ENCODE peak calls at places on chromosomes 4 and X, in nine cellular contexts. One of them, this sample, is unnamed.

GRCh38 chrX:38400401-38400910 is 48.1 kb downstream of the OTC start:
- DNase-seq in GM13977: no peak
- DNase-seq in T1000: no peak
- DNase-seq in activated naive CD4-positive, alpha-beta T cell treated with Interleukin-2 at 50 U/mL for 16 hours: no peak
- DNase-seq in T-helper 17 cell: no peak
- DNase-seq in stimulated activated CD4-positive, alpha-beta T cell treated with anti-CD3 and anti-CD28 coated beads, Interleukin-2, amount 100 ng/mL, for 24 hours: no peak
- DNase-seq in anterior cingulate cortex: no peak
- DNase-seq in cardiac fibroblast: no peak
- DNase-seq in M059J: no peak
- DNase-seq in this sample: no peak

GRCh38 chr4:32624943-32625603 is 1904.9 kb downstream of the PCDH7 start:
- DNase-seq in GM13977: no peak
- DNase-seq in T1000: no peak
- DNase-seq in activated naive CD4-positive, alpha-beta T cell treated with Interleukin-2 at 50 U/mL for 16 hours: no peak
- DNase-seq in T-helper 17 cell: no peak
- DNase-seq in stimulated activated CD4-positive, alpha-beta T cell treated with anti-CD3 and anti-CD28 coated beads, Interleukin-2, amount 100 ng/mL, for 24 hours: no peak
- DNase-seq in anterior cingulate cortex: no peak
- DNase-seq in cardiac fibroblast: peak
- DNase-seq in M059J: no peak
- DNase-seq in this sample: no peak

GRCh38 chr4:165982934-165983333 is 109.9 kb downstream of the TLL1 start:
- DNase-seq in GM13977: no peak
- DNase-seq in T1000: no peak
- DNase-seq in activated naive CD4-positive, alpha-beta T cell treated with Interleukin-2 at 50 U/mL for 16 hours: no peak
- DNase-seq in T-helper 17 cell: no peak
- DNase-seq in stimulated activated CD4-positive, alpha-beta T cell treated with anti-CD3 and anti-CD28 coated beads, Interleukin-2, amount 100 ng/mL, for 24 hours: no peak
- DNase-seq in anterior cingulate cortex: no peak
- DNase-seq in cardiac fibroblast: no peak
- DNase-seq in M059J: no peak
- DNase-seq in this sample: no peak

GRCh38 chr4:149443537-149443936 is 372.1 kb downstream of the IQCM start:
- DNase-seq in GM13977: no peak
- DNase-seq in T1000: no peak
- DNase-seq in activated naive CD4-positive, alpha-beta T cell treated with Interleukin-2 at 50 U/mL for 16 hours: no peak
- DNase-seq in T-helper 17 cell: no peak
- DNase-seq in stimulated activated CD4-positive, alpha-beta T cell treated with anti-CD3 and anti-CD28 coated beads, Interleukin-2, amount 100 ng/mL, for 24 hours: no peak
- DNase-seq in anterior cingulate cortex: no peak
- DNase-seq in cardiac fibroblast: no peak
- DNase-seq in M059J: no peak
- DNase-seq in this sample: no peak

GRCh38 chr4:116272336-116272735 is 813.0 kb downstream of the TRAM1L1 start:
- DNase-seq in GM13977: no peak
- DNase-seq in T1000: no peak
- DNase-seq in activated naive CD4-positive, alpha-beta T cell treated with Interleukin-2 at 50 U/mL for 16 hours: no peak
- DNase-seq in T-helper 17 cell: no peak
- DNase-seq in stimulated activated CD4-positive, alpha-beta T cell treated with anti-CD3 and anti-CD28 coated beads, Interleukin-2, amount 100 ng/mL, for 24 hours: no peak
- DNase-seq in anterior cingulate cortex: no peak
- DNase-seq in cardiac fibroblast: no peak
- DNase-seq in M059J: no peak
- DNase-seq in this sample: no peak

GRCh38 chrX:72351606-72352338 is 46.1 kb upstream of the CITED1 start:
- DNase-seq in GM13977: no peak
- DNase-seq in T1000: no peak
- DNase-seq in activated naive CD4-positive, alpha-beta T cell treated with Interleukin-2 at 50 U/mL for 16 hours: no peak
- DNase-seq in T-helper 17 cell: no peak
- DNase-seq in stimulated activated CD4-positive, alpha-beta T cell treated with anti-CD3 and anti-CD28 coated beads, Interleukin-2, amount 100 ng/mL, for 24 hours: no peak
- DNase-seq in anterior cingulate cortex: no peak
- DNase-seq in cardiac fibroblast: peak
- DNase-seq in M059J: no peak
- DNase-seq in this sample: no peak

GRCh38 chr4:138736362-138736761 is 279.2 kb upstream of the NOCT start:
- DNase-seq in GM13977: no peak
- DNase-seq in T1000: no peak
- DNase-seq in activated naive CD4-positive, alpha-beta T cell treated with Interleukin-2 at 50 U/mL for 16 hours: no peak
- DNase-seq in T-helper 17 cell: no peak
- DNase-seq in stimulated activated CD4-positive, alpha-beta T cell treated with anti-CD3 and anti-CD28 coated beads, Interleukin-2, amount 100 ng/mL, for 24 hours: no peak
- DNase-seq in anterior cingulate cortex: no peak
- DNase-seq in cardiac fibroblast: peak
- DNase-seq in M059J: peak
- DNase-seq in this sample: no peak

GRCh38 chrX:153889123-153889522 is 3.1 kb upstream of the L1CAM start:
- DNase-seq in GM13977: no peak
- DNase-seq in T1000: no peak
- DNase-seq in activated naive CD4-positive, alpha-beta T cell treated with Interleukin-2 at 50 U/mL for 16 hours: no peak
- DNase-seq in T-helper 17 cell: no peak
- DNase-seq in stimulated activated CD4-positive, alpha-beta T cell treated with anti-CD3 and anti-CD28 coated beads, Interleukin-2, amount 100 ng/mL, for 24 hours: no peak
- DNase-seq in anterior cingulate cortex: no peak
- DNase-seq in cardiac fibroblast: no peak
- DNase-seq in M059J: no peak
- DNase-seq in this sample: no peak

GRCh38 chr4:41257901-41258300 is 1.2 kb downstream of the UCHL1 start:
- DNase-seq in GM13977: no peak
- DNase-seq in T1000: no peak
- DNase-seq in activated naive CD4-positive, alpha-beta T cell treated with Interleukin-2 at 50 U/mL for 16 hours: no peak
- DNase-seq in T-helper 17 cell: no peak
- DNase-seq in stimulated activated CD4-positive, alpha-beta T cell treated with anti-CD3 and anti-CD28 coated beads, Interleukin-2, amount 100 ng/mL, for 24 hours: no peak
- DNase-seq in anterior cingulate cortex: no peak
- DNase-seq in cardiac fibroblast: no peak
- DNase-seq in M059J: no peak
- DNase-seq in this sample: no peak

GRCh38 chr4:185717018-185717726 is 94.8 kb downstream of the SORBS2 start:
- DNase-seq in GM13977: no peak
- DNase-seq in T1000: no peak
- DNase-seq in activated naive CD4-positive, alpha-beta T cell treated with Interleukin-2 at 50 U/mL for 16 hours: no peak
- DNase-seq in T-helper 17 cell: no peak
- DNase-seq in stimulated activated CD4-positive, alpha-beta T cell treated with anti-CD3 and anti-CD28 coated beads, Interleukin-2, amount 100 ng/mL, for 24 hours: no peak
- DNase-seq in anterior cingulate cortex: no peak
- DNase-seq in cardiac fibroblast: no peak
- DNase-seq in M059J: no peak
- DNase-seq in this sample: no peak

GRCh38 chr4:179195887-179196286 is 1753.7 kb upstream of the AGA start:
- DNase-seq in GM13977: no peak
- DNase-seq in T1000: no peak
- DNase-seq in activated naive CD4-positive, alpha-beta T cell treated with Interleukin-2 at 50 U/mL for 16 hours: no peak
- DNase-seq in T-helper 17 cell: no peak
- DNase-seq in stimulated activated CD4-positive, alpha-beta T cell treated with anti-CD3 and anti-CD28 coated beads, Interleukin-2, amount 100 ng/mL, for 24 hours: no peak
- DNase-seq in anterior cingulate cortex: no peak
- DNase-seq in cardiac fibroblast: no peak
- DNase-seq in M059J: no peak
- DNase-seq in this sample: no peak

GRCh38 chrX:29295987-29296680 is 708.9 kb downstream of the IL1RAPL1 start:
- DNase-seq in GM13977: no peak
- DNase-seq in T1000: no peak
- DNase-seq in activated naive CD4-positive, alpha-beta T cell treated with Interleukin-2 at 50 U/mL for 16 hours: no peak
- DNase-seq in T-helper 17 cell: no peak
- DNase-seq in stimulated activated CD4-positive, alpha-beta T cell treated with anti-CD3 and anti-CD28 coated beads, Interleukin-2, amount 100 ng/mL, for 24 hours: no peak
- DNase-seq in anterior cingulate cortex: no peak
- DNase-seq in cardiac fibroblast: peak
- DNase-seq in M059J: peak
- DNase-seq in this sample: no peak

GRCh38 chr4:83252782-83253405 is 31.7 kb downstream of the COQ2 start:
- DNase-seq in GM13977: peak
- DNase-seq in T1000: no peak
- DNase-seq in activated naive CD4-positive, alpha-beta T cell treated with Interleukin-2 at 50 U/mL for 16 hours: peak
- DNase-seq in T-helper 17 cell: peak
- DNase-seq in stimulated activated CD4-positive, alpha-beta T cell treated with anti-CD3 and anti-CD28 coated beads, Interleukin-2, amount 100 ng/mL, for 24 hours: peak
- DNase-seq in anterior cingulate cortex: no peak
- DNase-seq in cardiac fibroblast: peak
- DNase-seq in M059J: peak
- DNase-seq in this sample: peak

GRCh38 chr4:7108660-7109059 is 40.8 kb upstream of the GRPEL1 start:
- DNase-seq in GM13977: no peak
- DNase-seq in T1000: no peak
- DNase-seq in activated naive CD4-positive, alpha-beta T cell treated with Interleukin-2 at 50 U/mL for 16 hours: no peak
- DNase-seq in T-helper 17 cell: no peak
- DNase-seq in stimulated activated CD4-positive, alpha-beta T cell treated with anti-CD3 and anti-CD28 coated beads, Interleukin-2, amount 100 ng/mL, for 24 hours: no peak
- DNase-seq in anterior cingulate cortex: no peak
- DNase-seq in cardiac fibroblast: no peak
- DNase-seq in M059J: no peak
- DNase-seq in this sample: no peak

GRCh38 chr4:179071120-179071519 is 1628.9 kb upstream of the AGA start:
- DNase-seq in GM13977: no peak
- DNase-seq in T1000: no peak
- DNase-seq in activated naive CD4-positive, alpha-beta T cell treated with Interleukin-2 at 50 U/mL for 16 hours: no peak
- DNase-seq in T-helper 17 cell: no peak
- DNase-seq in stimulated activated CD4-positive, alpha-beta T cell treated with anti-CD3 and anti-CD28 coated beads, Interleukin-2, amount 100 ng/mL, for 24 hours: no peak
- DNase-seq in anterior cingulate cortex: no peak
- DNase-seq in cardiac fibroblast: no peak
- DNase-seq in M059J: no peak
- DNase-seq in this sample: no peak

GRCh38 chr4:155604718-155605601 is 61.7 kb upstream of the GUCY1A1 start:
- DNase-seq in GM13977: no peak
- DNase-seq in T1000: no peak
- DNase-seq in activated naive CD4-positive, alpha-beta T cell treated with Interleukin-2 at 50 U/mL for 16 hours: no peak
- DNase-seq in T-helper 17 cell: no peak
- DNase-seq in stimulated activated CD4-positive, alpha-beta T cell treated with anti-CD3 and anti-CD28 coated beads, Interleukin-2, amount 100 ng/mL, for 24 hours: no peak
- DNase-seq in anterior cingulate cortex: no peak
- DNase-seq in cardiac fibroblast: peak
- DNase-seq in M059J: peak
- DNase-seq in this sample: no peak

GRCh38 chrX:123422875-123423274 is 238.8 kb downstream of the GRIA3 start:
- DNase-seq in GM13977: peak
- DNase-seq in T1000: no peak
- DNase-seq in activated naive CD4-positive, alpha-beta T cell treated with Interleukin-2 at 50 U/mL for 16 hours: no peak
- DNase-seq in T-helper 17 cell: no peak
- DNase-seq in stimulated activated CD4-positive, alpha-beta T cell treated with anti-CD3 and anti-CD28 coated beads, Interleukin-2, amount 100 ng/mL, for 24 hours: no peak
- DNase-seq in anterior cingulate cortex: no peak
- DNase-seq in cardiac fibroblast: peak
- DNase-seq in M059J: peak
- DNase-seq in this sample: no peak

GRCh38 chr4:61408163-61408562 is 208.0 kb downstream of the ADGRL3 start:
- DNase-seq in GM13977: no peak
- DNase-seq in T1000: no peak
- DNase-seq in activated naive CD4-positive, alpha-beta T cell treated with Interleukin-2 at 50 U/mL for 16 hours: no peak
- DNase-seq in T-helper 17 cell: no peak
- DNase-seq in stimulated activated CD4-positive, alpha-beta T cell treated with anti-CD3 and anti-CD28 coated beads, Interleukin-2, amount 100 ng/mL, for 24 hours: no peak
- DNase-seq in anterior cingulate cortex: no peak
- DNase-seq in cardiac fibroblast: no peak
- DNase-seq in M059J: no peak
- DNase-seq in this sample: no peak

GRCh38 chrX:135009838-135010237 is 12.5 kb downstream of the RTL8B start:
- DNase-seq in GM13977: no peak
- DNase-seq in T1000: no peak
- DNase-seq in activated naive CD4-positive, alpha-beta T cell treated with Interleukin-2 at 50 U/mL for 16 hours: no peak
- DNase-seq in T-helper 17 cell: no peak
- DNase-seq in stimulated activated CD4-positive, alpha-beta T cell treated with anti-CD3 and anti-CD28 coated beads, Interleukin-2, amount 100 ng/mL, for 24 hours: no peak
- DNase-seq in anterior cingulate cortex: no peak
- DNase-seq in cardiac fibroblast: no peak
- DNase-seq in M059J: no peak
- DNase-seq in this sample: no peak

GRCh38 chrX:70054391-70054790 is 4.7 kb upstream of the AWAT2 start:
- DNase-seq in GM13977: no peak
- DNase-seq in T1000: no peak
- DNase-seq in activated naive CD4-positive, alpha-beta T cell treated with Interleukin-2 at 50 U/mL for 16 hours: no peak
- DNase-seq in T-helper 17 cell: no peak
- DNase-seq in stimulated activated CD4-positive, alpha-beta T cell treated with anti-CD3 and anti-CD28 coated beads, Interleukin-2, amount 100 ng/mL, for 24 hours: no peak
- DNase-seq in anterior cingulate cortex: no peak
- DNase-seq in cardiac fibroblast: no peak
- DNase-seq in M059J: no peak
- DNase-seq in this sample: no peak

GRCh38 chr4:106017975-106018374 is 122.7 kb downstream of the NPNT start:
- DNase-seq in GM13977: no peak
- DNase-seq in T1000: no peak
- DNase-seq in activated naive CD4-positive, alpha-beta T cell treated with Interleukin-2 at 50 U/mL for 16 hours: no peak
- DNase-seq in T-helper 17 cell: no peak
- DNase-seq in stimulated activated CD4-positive, alpha-beta T cell treated with anti-CD3 and anti-CD28 coated beads, Interleukin-2, amount 100 ng/mL, for 24 hours: no peak
- DNase-seq in anterior cingulate cortex: no peak
- DNase-seq in cardiac fibroblast: no peak
- DNase-seq in M059J: no peak
- DNase-seq in this sample: no peak

GRCh38 chrX:43753637-43754036 is 97.5 kb downstream of the MAOA start:
- DNase-seq in GM13977: no peak
- DNase-seq in T1000: no peak
- DNase-seq in activated naive CD4-positive, alpha-beta T cell treated with Interleukin-2 at 50 U/mL for 16 hours: no peak
- DNase-seq in T-helper 17 cell: no peak
- DNase-seq in stimulated activated CD4-positive, alpha-beta T cell treated with anti-CD3 and anti-CD28 coated beads, Interleukin-2, amount 100 ng/mL, for 24 hours: no peak
- DNase-seq in anterior cingulate cortex: no peak
- DNase-seq in cardiac fibroblast: no peak
- DNase-seq in M059J: peak
- DNase-seq in this sample: no peak

GRCh38 chr4:113979973-113980615 is 647 bp upstream of the ARSJ start:
- DNase-seq in GM13977: no peak
- DNase-seq in T1000: no peak
- DNase-seq in activated naive CD4-positive, alpha-beta T cell treated with Interleukin-2 at 50 U/mL for 16 hours: no peak
- DNase-seq in T-helper 17 cell: no peak
- DNase-seq in stimulated activated CD4-positive, alpha-beta T cell treated with anti-CD3 and anti-CD28 coated beads, Interleukin-2, amount 100 ng/mL, for 24 hours: no peak
- DNase-seq in anterior cingulate cortex: no peak
- DNase-seq in cardiac fibroblast: peak
- DNase-seq in M059J: peak
- DNase-seq in this sample: no peak

GRCh38 chrX:24485323-24485722 is 20.2 kb downstream of the PDK3 start:
- DNase-seq in GM13977: no peak
- DNase-seq in T1000: no peak
- DNase-seq in activated naive CD4-positive, alpha-beta T cell treated with Interleukin-2 at 50 U/mL for 16 hours: no peak
- DNase-seq in T-helper 17 cell: no peak
- DNase-seq in stimulated activated CD4-positive, alpha-beta T cell treated with anti-CD3 and anti-CD28 coated beads, Interleukin-2, amount 100 ng/mL, for 24 hours: no peak
- DNase-seq in anterior cingulate cortex: no peak
- DNase-seq in cardiac fibroblast: no peak
- DNase-seq in M059J: no peak
- DNase-seq in this sample: no peak

GRCh38 chr4:3676196-3676595 is 90.0 kb upstream of the ADRA2C start:
- DNase-seq in GM13977: no peak
- DNase-seq in T1000: no peak
- DNase-seq in activated naive CD4-positive, alpha-beta T cell treated with Interleukin-2 at 50 U/mL for 16 hours: no peak
- DNase-seq in T-helper 17 cell: no peak
- DNase-seq in stimulated activated CD4-positive, alpha-beta T cell treated with anti-CD3 and anti-CD28 coated beads, Interleukin-2, amount 100 ng/mL, for 24 hours: no peak
- DNase-seq in anterior cingulate cortex: no peak
- DNase-seq in cardiac fibroblast: no peak
- DNase-seq in M059J: no peak
- DNase-seq in this sample: no peak

GRCh38 chr4:71526626-71527406 is 188.0 kb downstream of the SLC4A4 start:
- DNase-seq in GM13977: no peak
- DNase-seq in T1000: no peak
- DNase-seq in activated naive CD4-positive, alpha-beta T cell treated with Interleukin-2 at 50 U/mL for 16 hours: no peak
- DNase-seq in T-helper 17 cell: no peak
- DNase-seq in stimulated activated CD4-positive, alpha-beta T cell treated with anti-CD3 and anti-CD28 coated beads, Interleukin-2, amount 100 ng/mL, for 24 hours: no peak
- DNase-seq in anterior cingulate cortex: no peak
- DNase-seq in cardiac fibroblast: no peak
- DNase-seq in M059J: peak
- DNase-seq in this sample: no peak

GRCh38 chr4:177119021-177119461 is 190.6 kb upstream of the NEIL3 start:
- DNase-seq in GM13977: no peak
- DNase-seq in T1000: no peak
- DNase-seq in activated naive CD4-positive, alpha-beta T cell treated with Interleukin-2 at 50 U/mL for 16 hours: no peak
- DNase-seq in T-helper 17 cell: no peak
- DNase-seq in stimulated activated CD4-positive, alpha-beta T cell treated with anti-CD3 and anti-CD28 coated beads, Interleukin-2, amount 100 ng/mL, for 24 hours: no peak
- DNase-seq in anterior cingulate cortex: no peak
- DNase-seq in cardiac fibroblast: peak
- DNase-seq in M059J: no peak
- DNase-seq in this sample: no peak